ENCODE peak calls at places on chromosomes 4 and X, in five cellular contexts. S is Karpas-422, K is fibroblast of lung, L is SK-N-SH, B is HepG2. Y is an unnamed sample. For H3K9me3, the result is how much of the 10 kb centered on the place peaks cover.

GRCh38 chrX:77431227-77431626 is 16.0 kb upstream of the FGF16 start:
- DNase-seq in K (peak), L (no peak), S (peak), B (no peak), Y (no peak)

GRCh38 chrX:78123190-78123589 is 16.3 kb downstream of the TAF9B start:
- DNase-seq in L (no peak), B (no peak), K (no peak), S (no peak), Y (no peak)

GRCh38 chrX:24842486-24842885 is 148.8 kb downstream of the POLA1 start:
- DNase-seq in S (no peak), L (no peak), B (no peak), K (no peak), Y (no peak)

GRCh38 chr4:101102114-101102752 is 245.1 kb downstream of the PPP3CA start:
- DNase-seq in K (peak), L (peak), S (no peak), B (no peak), Y (peak)

GRCh38 chr4:168856312-168856711 is 153.7 kb downstream of the CBR4 start:
- DNase-seq in S (no peak), K (peak), B (no peak), L (no peak), Y (no peak)

GRCh38 chrX:152989292-152989658 is 4.6 kb downstream of the PNMA5 start:
- DNase-seq in K (no peak), B (no peak), L (no peak), S (no peak), Y (no peak)

GRCh38 chrX:82224961-82225360 is 1023.1 kb downstream of the SH3BGRL start:
- DNase-seq in K (no peak), L (no peak), B (no peak), S (no peak), Y (no peak)

GRCh38 chrX:40947276-40947675 is 138.0 kb upstream of the USP9X start:
- DNase-seq in B (no peak), L (no peak), K (peak), S (no peak), Y (no peak)

GRCh38 chr4:186695392-186695791 is 28.3 kb downstream of the FAT1 start:
- DNase-seq in S (no peak), B (no peak), K (no peak), L (no peak), Y (no peak)

GRCh38 chr4:52263612-52264011 is 212.5 kb downstream of the SPATA18 start:
- DNase-seq in S (no peak), B (no peak), K (no peak), L (no peak), Y (no peak)

GRCh38 chr4:184400375-184400870 is 73.9 kb downstream of the IRF2 start:
- DNase-seq in B (no peak), K (peak), S (no peak), L (no peak), Y (no peak)

GRCh38 chr4:119025916-119026661 is 109.5 kb upstream of the MYOZ2 start:
- DNase-seq in B (no peak), S (no peak), L (no peak), K (peak), Y (no peak)

GRCh38 chrX:103685396-103685795 is 1.1 kb downstream of the MORF4L2 start:
- DNase-seq in B (no peak), K (peak), S (no peak), L (peak), Y (no peak)

GRCh38 chrX:26871967-26872366 is 591.2 kb downstream of the PPP4R3C start:
- DNase-seq in L (no peak), K (no peak), B (no peak), S (peak), Y (no peak)

GRCh38 chr4:126748736-126749135 is 884.0 kb upstream of the INTU start:
- DNase-seq in B (no peak), K (peak), L (no peak), S (no peak), Y (no peak)

GRCh38 chr4:125951275-125951887 is 636.6 kb downstream of the FAT4 start:
- DNase-seq in K (peak), S (no peak), L (peak), B (no peak), Y (no peak)

GRCh38 chr4:163556169-163556568 is 61.7 kb downstream of the TMA16 start:
- DNase-seq in S (peak), L (no peak), K (peak), B (no peak), Y (no peak)

GRCh38 chrX:152399395-152399794 is 51.7 kb downstream of the GABRA3 start:
- DNase-seq in K (no peak), S (no peak), B (no peak), L (no peak), Y (no peak)

GRCh38 chr4:41454393-41454792 is 83.6 kb upstream of the LIMCH1 start:
- DNase-seq in S (no peak), B (no peak), L (no peak), K (no peak), Y (no peak)

GRCh38 chr4:158295053-158295452 is 84.8 kb downstream of the TMEM144 start:
- DNase-seq in S (no peak), K (peak), B (peak), L (no peak), Y (no peak)

GRCh38 chr4:98399915-98400314 is 138.7 kb downstream of the RAP1GDS1 start:
- DNase-seq in K (no peak), B (no peak), L (no peak), S (no peak), Y (no peak)

GRCh38 chr4:48967626-48968025 is 18.4 kb upstream of the CWH43 start:
- DNase-seq in K (peak), B (no peak), S (no peak), L (no peak), Y (no peak)

GRCh38 chr4:76758996-76759395 is 138.9 kb downstream of the SOWAHB start:
- DNase-seq in L (no peak), K (no peak), S (no peak), B (no peak), Y (no peak)

GRCh38 chr4:7837597-7838135 is 102.0 kb downstream of the AFAP1 start:
- DNase-seq in L (no peak), S (peak), B (no peak), K (no peak), Y (no peak)

GRCh38 chrX:68084765-68085164 is 348.5 kb downstream of the OPHN1 start:
- DNase-seq in K (peak), L (no peak), S (no peak), B (no peak), Y (no peak)

GRCh38 chr4:115272185-115272584 is 158.8 kb upstream of the NDST4 start:
- DNase-seq in B (no peak), L (no peak), K (no peak), S (no peak), Y (no peak)

GRCh38 chr4:7395635-7396034 is 39.1 kb downstream of the PSAPL1 start:
- DNase-seq in K (no peak), S (no peak), B (no peak), L (peak), Y (no peak)

GRCh38 chr4:88341227-88342192 is 37.1 kb upstream of the HERC6 start:
- DNase-seq in B (peak), L (no peak), K (peak), S (no peak), Y (no peak)

GRCh38 chr4:8862800-8863758 is 8.6 kb downstream of the HMX1 start:
- DNase-seq in B (no peak), L (no peak), S (no peak), K (no peak), Y (no peak)

GRCh38 chr4:101500742-101501141 is 153.4 kb upstream of the PPP3CA start:
- DNase-seq in K (no peak), B (no peak), L (no peak), S (no peak), Y (no peak)

GRCh38 chr4:7854697-7855370 is 84.8 kb downstream of the AFAP1 start:
- DNase-seq in B (no peak), K (no peak), L (no peak), S (no peak), Y (no peak)

GRCh38 chrX:34655496-34656258 is 1.4 kb downstream of the TMEM47 start:
- DNase-seq in L (no peak), B (no peak), K (peak), S (no peak), Y (no peak)

GRCh38 chr4:102575369-102576129 is 74.4 kb downstream of the NFKB1 start:
- DNase-seq in L (no peak), S (no peak), K (no peak), B (peak), Y (no peak)

GRCh38 chr4:680931-681645 is 6.7 kb downstream of the MYL5 start:
- DNase-seq in B (no peak), S (peak), L (peak), K (peak), Y (peak)
- H3K9ac ChIP-seq in B (peak), S (peak), L (peak), K (peak), Y (no peak)

GRCh38 chrX:101357166-101357795 is 8.7 kb upstream of the TIMM8A start:
- DNase-seq in B (no peak), K (peak), L (no peak), S (no peak), Y (no peak)

GRCh38 chrX:101359966-101360365 is 11.4 kb upstream of the TIMM8A start:
- DNase-seq in S (no peak), B (no peak), L (no peak), K (no peak), Y (no peak)

GRCh38 chrX:101362757-101363156 is 14.2 kb upstream of the TIMM8A start:
- DNase-seq in S (no peak), B (no peak), L (no peak), K (no peak), Y (no peak)

GRCh38 chrX:101362116-101362515 is 13.6 kb upstream of the TIMM8A start:
- DNase-seq in B (no peak), K (no peak), L (no peak), S (no peak), Y (no peak)
- H3K9me3 ChIP-seq in B (under half), K (under half), L (under half), S (under half), Y (under half)

GRCh38 chr4:80263541-80264351 is 2.7 kb upstream of the FGF5 start:
- DNase-seq in B (no peak), K (no peak), L (no peak), S (no peak), Y (no peak)
- H3K4me3 ChIP-seq in B (no peak), K (peak), L (no peak), S (no peak), Y (no peak)

GRCh38 chrX:136162827-136163427 is 15.6 kb downstream of the FHL1 start:
- DNase-seq in L (peak), B (peak), K (peak), S (peak), Y (no peak)
- H3K9ac ChIP-seq in L (no peak), B (no peak), K (no peak), S (no peak), Y (no peak)